ENCODE peak calls at places on chromosomes 3 and 15, in nine cellular contexts. Q, K, T, H, X, V, U, B and D are unnamed samples.

GRCh38 chr3:183185696-183186095 is 23.2 kb upstream of the LAMP3 start:
- DNase-seq in K (no peak), X (no peak), Q (no peak), H (no peak), B (peak; percentile 79), V (no peak), U (no peak), T (peak; percentile 35), D (no peak)

GRCh38 chr3:16254933-16255725 is 9.6 kb downstream of the DPH3 start:
- DNase-seq in T (no peak), X (no peak), B (no peak), H (no peak), K (no peak), V (no peak), U (no peak), Q (no peak), D (peak; percentile 40)

GRCh38 chr3:55013145-55013544 is 85.3 kb upstream of the LRTM1 start:
- DNase-seq in Q (no peak), X (no peak), H (no peak), K (no peak), V (no peak), U (no peak), T (peak; percentile 12), B (peak; percentile 55), D (no peak)

GRCh38 chr15:37679627-37680026 is 254.8 kb upstream of the TMCO5A start:
- DNase-seq in K (no peak), V (no peak), B (no peak), Q (no peak), H (no peak), T (no peak), X (no peak), U (no peak), D (no peak)

GRCh38 chr15:99137877-99138276 is 33.0 kb downstream of the SYNM start:
- DNase-seq in B (no peak), U (no peak), Q (no peak), T (no peak), X (no peak), V (no peak), K (no peak), H (no peak), D (no peak)

GRCh38 chr3:160553829-160554228 is 11.5 kb downstream of the KPNA4 start:
- DNase-seq in X (no peak), V (no peak), U (no peak), K (no peak), B (no peak), T (no peak), H (no peak), Q (no peak), D (no peak)

GRCh38 chr15:33226559-33227181 is 32.2 kb upstream of the FMN1 start:
- DNase-seq in T (peak; percentile 16), K (no peak), X (no peak), Q (peak; percentile 66), B (peak; percentile 39), H (no peak), U (no peak), V (no peak), D (peak; percentile 31)

GRCh38 chr3:19348929-19349564 is 200.7 kb downstream of the KCNH8 start:
- DNase-seq in U (no peak), T (no peak), B (peak; percentile 9), K (no peak), V (no peak), Q (no peak), X (no peak), H (no peak), D (no peak)

GRCh38 chr3:142115927-142116668 is 33.2 kb downstream of the TFDP2 start:
- DNase-seq in V (no peak), T (no peak), U (no peak), Q (no peak), H (no peak), X (no peak), B (peak; percentile 7), K (no peak), D (no peak)

GRCh38 chr3:64730651-64731050 is 42.9 kb upstream of the ADAMTS9 start:
- DNase-seq in K (no peak), B (no peak), H (no peak), T (no peak), U (no peak), X (no peak), Q (no peak), V (no peak), D (no peak)

GRCh38 chr3:84772841-84773240 is 185.9 kb upstream of the CADM2 start:
- DNase-seq in X (no peak), H (no peak), V (no peak), K (no peak), U (no peak), T (no peak), Q (no peak), B (no peak), D (no peak)

GRCh38 chr3:146184616-146185015 is 23.6 kb upstream of the PLOD2 start:
- DNase-seq in T (no peak), B (peak; percentile 23), H (no peak), X (no peak), U (no peak), Q (peak; percentile 39), K (no peak), V (no peak), D (no peak)

GRCh38 chr3:58160399-58160798 is 50.4 kb downstream of the DNASE1L3 start:
- DNase-seq in K (no peak), V (no peak), X (no peak), T (no peak), H (no peak), Q (no peak), B (no peak), U (no peak), D (no peak)

GRCh38 chr15:96320703-96321421 is 9.6 kb upstream of the NR2F2 start:
- DNase-seq in H (no peak), B (peak; percentile 35), X (no peak), Q (no peak), U (no peak), K (no peak), T (no peak), V (no peak), D (no peak)

GRCh38 chr15:57056357-57056756 is 137.9 kb downstream of the TCF12 start:
- DNase-seq in H (no peak), V (no peak), X (no peak), U (no peak), B (no peak), T (no peak), Q (no peak), K (no peak), D (no peak)

GRCh38 chr3:8020459-8020858 is 481.2 kb upstream of the LMCD1 start:
- DNase-seq in B (no peak), X (no peak), Q (no peak), K (no peak), T (no peak), H (no peak), U (no peak), V (no peak), D (no peak)

DNA sequence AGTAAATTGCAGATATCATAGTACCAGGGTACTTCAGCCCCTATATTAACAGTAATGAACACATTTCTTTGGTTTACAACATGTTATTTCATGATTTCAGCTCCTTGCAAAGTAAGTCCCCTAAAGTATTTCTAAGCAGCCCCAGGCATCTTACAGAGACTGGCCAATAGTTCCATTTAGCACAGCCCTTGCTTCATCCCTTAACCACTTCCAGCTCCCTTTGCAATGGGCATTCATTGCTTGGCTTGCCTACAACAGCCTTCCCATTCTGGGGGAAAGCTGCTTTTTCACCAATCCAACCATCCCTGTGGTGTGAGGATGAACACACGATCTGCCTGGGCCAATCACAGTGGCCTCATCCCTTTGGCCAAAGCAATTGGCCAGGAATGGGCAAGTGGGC is 67.2 kb upstream of the XCR1 start:
- DNase-seq in K (no peak), T (no peak), Q (no peak), H (no peak), X (no peak), U (no peak), V (no peak), B (no peak), D (no peak)
- H3K4me3 ChIP-seq in K (no peak overlapping the region), T (no peak overlapping the region), Q (no peak overlapping the region), H (no peak overlapping the region), X (no peak overlapping the region), U (no peak overlapping the region), V (no peak overlapping the region), B (no peak overlapping the region), D (no peak overlapping the region)

GRCh38 chr3:128787256-128788253 is 61.6 kb downstream of the RAB7A start:
- DNase-seq in Q (no peak), U (no peak), H (no peak), B (peak; percentile 30), K (no peak), T (peak; percentile 20), V (no peak), X (no peak), D (no peak)
- H3K4me3 ChIP-seq in Q (no peak overlapping the region), U (no peak overlapping the region), H (no peak overlapping the region), B (no peak overlapping the region), K (no peak overlapping the region), T (no peak overlapping the region), V (no peak overlapping the region), X (no peak overlapping the region), D (no peak overlapping the region)

DNA sequence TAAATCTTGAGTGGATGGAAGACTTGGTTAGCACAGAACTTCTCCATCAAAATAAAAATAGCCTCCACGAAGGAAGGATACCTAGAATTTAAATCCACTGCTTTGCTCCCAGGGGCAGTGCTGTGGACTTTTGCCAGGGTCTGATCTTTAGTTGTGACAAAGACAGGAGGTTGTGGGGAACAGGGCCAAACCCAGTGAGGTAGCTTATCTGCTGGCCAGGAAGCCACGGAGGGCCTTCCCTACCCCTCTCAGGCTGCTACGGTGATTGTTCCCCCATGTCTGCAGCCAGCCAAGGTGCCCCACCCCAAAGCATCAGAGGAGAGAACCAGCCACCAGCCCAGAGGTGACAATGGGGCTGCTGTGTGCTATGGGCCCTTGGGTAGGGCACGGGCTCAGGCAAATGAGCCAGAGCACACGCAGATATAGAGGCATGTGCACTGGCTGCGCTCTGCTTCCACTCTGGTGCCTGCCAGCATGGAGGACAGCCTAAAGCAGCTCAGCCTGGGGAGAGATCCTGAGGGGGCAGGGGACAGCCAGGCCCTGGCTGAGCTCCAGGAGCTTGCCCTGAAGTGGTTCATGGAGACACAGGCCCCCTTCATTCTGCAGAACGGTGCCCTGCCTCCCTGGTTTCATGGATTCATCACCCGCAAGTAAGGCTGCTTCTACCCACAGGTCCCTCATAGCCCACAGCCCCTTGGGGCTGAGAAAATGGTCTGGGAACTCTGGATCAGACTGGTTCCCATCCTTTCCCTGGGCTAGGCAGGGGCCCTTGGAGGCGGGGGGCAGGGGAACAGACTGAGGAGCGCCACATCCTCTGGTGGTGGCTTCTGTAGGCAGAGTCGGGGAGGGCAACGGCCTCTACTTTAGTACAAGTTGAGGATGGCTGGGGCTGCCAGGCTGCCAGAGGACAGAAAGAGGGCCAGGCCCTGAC is at the start of gene SH2D7:
- DNase-seq in Q (no peak), K (no peak), V (no peak), H (no peak), B (no peak), X (no peak), U (no peak), T (no peak), D (no peak)
- H3K4me3 ChIP-seq in Q (no peak within 1 kb of the TSS), K (no peak within 1 kb of the TSS), V (no peak within 1 kb of the TSS), H (no peak within 1 kb of the TSS), B (no peak within 1 kb of the TSS), X (no peak within 1 kb of the TSS), U (no peak within 1 kb of the TSS), T (no peak within 1 kb of the TSS), D (no peak within 1 kb of the TSS)

DNA sequence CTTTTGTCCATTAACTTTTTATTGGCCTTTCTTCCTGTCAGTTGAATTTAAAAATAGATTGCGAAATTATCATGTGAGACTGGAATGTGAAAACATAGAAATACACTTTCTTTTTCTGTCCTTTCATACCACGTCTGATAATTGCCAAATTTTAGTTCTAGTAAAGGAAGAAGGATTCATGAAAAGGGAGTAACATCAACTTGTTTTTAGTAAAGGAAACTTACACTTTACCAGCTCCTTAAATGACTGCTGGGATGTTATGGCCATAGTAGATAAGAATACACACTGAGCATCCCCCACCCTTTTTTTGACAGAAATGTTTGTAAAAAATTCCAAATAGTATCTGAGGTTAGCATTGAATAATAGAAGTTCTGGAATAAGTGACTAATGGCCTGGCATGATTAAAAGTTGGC is 137.9 kb downstream of the NEO1 start:
- DNase-seq in B (peak; percentile 8), V (no peak), K (no peak), H (no peak), U (no peak), T (no peak), Q (no peak), X (no peak), D (no peak)
- H3K4me3 ChIP-seq in B (no peak overlapping the region), V (no peak overlapping the region), K (no peak overlapping the region), H (no peak overlapping the region), U (no peak overlapping the region), T (no peak overlapping the region), Q (no peak overlapping the region), X (no peak overlapping the region), D (no peak overlapping the region)